ENCODE peak calls at places on chromosomes 11 and 22, in four cellular contexts. Q, G, K and V are unnamed samples.

GRCh38 chr22:17827466-17827865 is 53.2 kb upstream of the BID start:
- DNase-seq in Q (no peak), G (no peak), K (no peak), V (no peak)

GRCh38 chr11:34609850-34610249 is 11.0 kb upstream of the EHF start:
- DNase-seq in Q (no peak), K (no peak), G (no peak), V (no peak)

GRCh38 chr11:78840190-78840589 is 265.5 kb upstream of the NARS2 start:
- DNase-seq in Q (no peak), G (no peak), K (no peak), V (no peak)

GRCh38 chr11:7967826-7968225 is 2.6 kb upstream of the NLRP10 start:
- DNase-seq in Q (no peak), K (no peak), G (no peak), V (no peak)

GRCh38 chr11:65078151-65078550 is 5.7 kb downstream of the CDCA5 start:
- DNase-seq in Q (peak), G (peak), K (no peak), V (no peak)

GRCh38 chr11:66637557-66638176 is 836 bp upstream of the RBM4 start:
- DNase-seq in K (no peak), Q (peak), G (no peak), V (no peak)

GRCh38 chr11:21897203-21897602 is 295.7 kb upstream of the ANO5 start:
- DNase-seq in Q (no peak), G (no peak), K (no peak), V (no peak)

GRCh38 chr11:3094223-3094824 is 37.1 kb upstream of the CARS1 start:
- DNase-seq in K (no peak), G (no peak), Q (no peak), V (no peak)

GRCh38 chr11:3105791-3106735 is 48.8 kb upstream of the CARS1 start:
- DNase-seq in G (no peak), K (peak), Q (no peak), V (peak)

GRCh38 chr11:133041928-133042890 is 490.1 kb downstream of the OPCML start:
- DNase-seq in Q (peak), K (no peak), G (no peak), V (no peak)

GRCh38 chr11:74468521-74469280 is 1.4 kb upstream of the KCNE3 start:
- DNase-seq in G (no peak), Q (no peak), K (no peak), V (no peak)

GRCh38 chr22:48888466-48889208 is 939.0 kb downstream of the BRD1 start:
- DNase-seq in Q (no peak), G (no peak), K (no peak), V (no peak)

GRCh38 chr11:8833568-8834275 is 77.3 kb upstream of the AKIP1 start:
- DNase-seq in Q (no peak), G (no peak), K (no peak), V (no peak)

GRCh38 chr22:16608931-16609330 is 16.3 kb upstream of the CCT8L2 start:
- DNase-seq in G (no peak), K (no peak), Q (no peak), V (no peak)

GRCh38 chr11:133078591-133079179 is 453.6 kb downstream of the OPCML start:
- DNase-seq in Q (peak), K (peak), G (no peak), V (no peak)

GRCh38 chr11:16941935-16942334 is 72.3 kb downstream of the PLEKHA7 start:
- DNase-seq in Q (no peak), K (no peak), G (no peak), V (no peak)

GRCh38 chr11:64331569-64332371 is 8.2 kb upstream of the CCDC88B start:
- DNase-seq in K (no peak), G (peak), Q (peak), V (peak)

GRCh38 chr11:63951779-63952536 is 13.2 kb downstream of the NAA40 start:
- DNase-seq in G (no peak), Q (no peak), K (no peak), V (no peak)

GRCh38 chr11:119786431-119787073 is 57.6 kb upstream of the NECTIN1 start:
- DNase-seq in G (no peak), Q (no peak), K (no peak), V (no peak)

GRCh38 chr22:18070556-18071306 is 7.1 kb upstream of the PEX26 start:
- DNase-seq in Q (no peak), K (no peak), G (no peak), V (no peak)

GRCh38 chr22:39949964-39950737 is 10.0 kb upstream of the TMA7B start:
- DNase-seq in Q (no peak), K (no peak), G (no peak), V (no peak)

GRCh38 chr11:120185678-120186407 is 25.0 kb upstream of the OAF start:
- DNase-seq in K (no peak), G (no peak), Q (no peak), V (peak)

GRCh38 chr11:111882202-111882601 is 2.9 kb downstream of the CFAP68 start:
- DNase-seq in K (no peak), Q (no peak), G (no peak), V (no peak)

GRCh38 chr11:35615911-35616900 is 2.1 kb upstream of the FJX1 start:
- DNase-seq in Q (no peak), K (no peak), G (no peak), V (no peak)

GRCh38 chr11:26228778-26229177 is 103.2 kb upstream of the ANO3 start:
- DNase-seq in G (no peak), Q (no peak), K (no peak), V (no peak)

DNA sequence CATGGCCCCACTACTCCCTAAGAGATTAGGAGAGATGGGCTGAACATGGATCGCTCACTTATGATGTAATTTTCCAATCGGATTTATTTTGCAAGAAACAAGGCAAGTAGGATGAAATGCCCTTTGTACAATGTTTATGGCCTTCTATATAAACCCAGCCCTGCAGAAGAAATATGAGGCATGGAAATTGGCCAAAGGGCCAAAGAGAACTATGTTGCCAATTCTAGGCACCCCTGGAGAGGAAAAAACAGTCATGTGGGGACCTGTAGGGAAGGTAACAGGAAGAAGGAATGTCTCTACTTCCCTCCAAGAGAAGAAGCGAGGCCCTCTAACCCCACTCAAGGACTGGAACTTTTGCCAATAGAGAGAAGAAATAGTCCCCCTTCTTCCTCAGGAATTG is 54.4 kb downstream of the RCN1 start:
- DNase-seq in Q (no peak), K (no peak), G (no peak), V (no peak)
- TF ChIP-seq CTCF in Q (no peak), K (no peak), G (no peak), V (no peak)

GRCh38 chr11:46527586-46527985 is 66.2 kb downstream of the AMBRA1 start:
- DNase-seq in K (no peak), Q (no peak), G (no peak), V (no peak)

GRCh38 chr11:46529928-46530574 is 63.8 kb downstream of the AMBRA1 start:
- DNase-seq in G (no peak), Q (no peak), K (no peak), V (no peak)

GRCh38 chr11:46526489-46527215 is 67.2 kb downstream of the AMBRA1 start:
- DNase-seq in G (no peak), K (no peak), Q (no peak), V (no peak)

GRCh38 chr11:46528445-46529085 is 65.3 kb downstream of the AMBRA1 start:
- DNase-seq in G (no peak), Q (no peak), K (no peak), V (no peak)

DNA sequence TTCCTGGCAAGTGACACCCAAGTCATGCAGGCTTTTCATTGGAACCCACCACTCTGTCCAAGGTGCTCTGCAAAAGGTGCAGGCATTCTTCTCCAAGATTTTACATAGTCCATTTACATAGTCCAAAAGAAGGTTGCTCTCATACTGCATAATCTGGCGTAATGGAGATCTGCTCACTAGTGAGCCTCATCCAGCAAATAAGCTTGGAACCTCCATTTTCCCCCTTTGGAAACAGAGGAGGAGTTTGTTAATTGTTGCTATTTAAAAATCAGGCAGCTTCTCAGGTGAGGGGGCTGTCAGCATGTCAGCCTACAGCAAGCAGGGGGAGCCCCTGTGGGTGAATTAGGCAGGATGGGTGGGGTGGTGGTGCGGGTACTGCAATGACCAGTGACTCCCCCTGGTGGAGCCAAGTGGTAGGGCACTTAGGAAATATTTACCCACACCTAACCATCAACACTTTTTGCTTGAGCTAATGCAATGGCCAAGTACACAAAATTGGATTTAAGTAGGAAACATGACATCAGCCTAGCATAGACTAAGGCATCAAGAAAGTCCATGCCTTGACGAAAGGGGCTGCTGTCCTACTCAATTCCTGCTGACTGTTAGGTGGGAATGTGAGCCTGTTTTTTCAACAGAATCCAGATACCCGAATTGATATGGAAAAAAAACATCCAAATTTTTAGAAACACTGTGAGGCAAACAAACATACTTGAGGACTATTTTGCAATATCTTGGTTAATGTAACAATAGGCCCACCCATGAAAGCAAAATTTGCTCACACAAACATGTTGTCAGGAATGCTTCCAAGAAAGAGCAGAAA is 64.5 kb downstream of the AMBRA1 start:
- DNase-seq in G (peak), Q (peak), K (peak), V (peak)
- TF ChIP-seq CTCF in G (peak), Q (peak), K (peak), V (peak)

GRCh38 chr11:29634248-29634647 is 382.6 kb downstream of the KCNA4 start:
- DNase-seq in Q (no peak), K (no peak), G (no peak), V (no peak)
- TF ChIP-seq CTCF in Q (no peak), K (peak), G (peak), V (no peak)

GRCh38 chr11:46912526-46913150 is 5.7 kb downstream of the LRP4 start:
- DNase-seq in Q (no peak), G (no peak), K (no peak), V (no peak)
- TF ChIP-seq CTCF in Q (no peak), G (no peak), K (no peak), V (no peak)

DNA sequence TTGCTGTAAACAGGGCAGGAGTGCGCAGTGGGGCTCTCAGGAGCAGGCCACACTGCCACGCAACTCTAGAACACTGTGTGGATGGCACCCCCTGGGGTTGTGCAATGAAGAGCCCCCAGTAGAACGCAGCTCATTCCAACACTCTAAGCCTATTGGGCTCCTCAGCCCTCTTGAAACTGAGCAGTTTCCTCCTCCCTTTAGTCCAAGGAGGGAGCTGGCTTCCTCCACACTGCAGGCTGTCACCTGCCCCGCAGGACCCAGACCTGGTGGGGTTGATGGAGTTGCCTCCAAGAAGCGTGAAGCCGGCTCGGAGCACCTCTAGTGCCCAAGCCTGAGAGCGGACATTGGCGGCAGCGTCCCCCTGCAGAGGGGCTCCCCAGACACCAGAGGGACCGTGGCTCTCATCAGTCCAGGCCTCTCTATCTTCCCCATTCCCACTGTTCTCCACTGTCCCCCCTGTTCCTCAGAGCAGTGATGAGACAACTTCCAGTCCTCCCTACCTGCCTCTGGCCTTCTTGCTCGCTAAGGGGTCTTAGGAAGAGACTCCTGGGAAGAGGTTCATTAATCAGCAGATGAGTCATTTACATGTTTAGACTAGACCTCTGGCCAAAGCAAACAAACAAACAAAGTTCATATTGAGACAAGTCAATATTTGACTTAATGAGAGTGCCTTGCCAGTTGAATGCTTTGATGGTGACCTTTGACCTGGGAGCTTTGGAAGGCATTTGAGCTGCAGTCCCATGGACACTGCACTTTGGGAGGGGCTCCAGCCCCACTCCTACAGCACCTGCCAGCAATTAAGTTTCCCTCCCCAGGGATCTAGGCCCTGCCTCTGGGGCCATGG is 64.0 kb downstream of the RPUSD4 start:
- DNase-seq in Q (no peak), K (no peak), G (no peak), V (no peak)
- TF ChIP-seq CTCF in Q (no peak), K (no peak), G (no peak), V (no peak)

DNA sequence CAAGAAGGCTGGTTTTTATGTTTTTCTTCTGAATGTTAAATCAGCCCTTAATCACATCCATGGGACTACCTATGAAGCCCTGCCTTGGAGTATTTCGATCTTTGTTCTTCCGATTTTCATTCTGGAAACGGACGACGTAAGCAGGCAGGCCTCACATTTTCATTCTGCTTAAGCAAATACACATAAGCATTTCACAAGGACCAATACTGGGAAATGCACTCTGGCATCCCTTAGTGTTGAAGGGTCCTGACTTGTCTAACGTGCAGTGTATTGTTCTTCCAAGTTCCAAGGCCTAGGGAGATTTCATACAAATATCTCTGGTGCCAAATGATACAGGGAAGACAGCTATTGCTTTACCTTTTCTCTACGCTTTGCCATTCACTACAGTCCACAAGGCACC is 143.8 kb downstream of the LARGE1 start:
- DNase-seq in K (no peak), Q (no peak), G (no peak), V (no peak)
- TF ChIP-seq CTCF in K (no peak), Q (no peak), G (no peak), V (no peak)

GRCh38 chr22:44622147-44622427 is 79.9 kb upstream of the PRR5 start:
- DNase-seq in G (no peak), Q (no peak), K (no peak), V (no peak)

GRCh38 chr22:44624689-44625420 is 77.1 kb upstream of the PRR5 start:
- DNase-seq in Q (no peak), G (no peak), K (no peak), V (no peak)

GRCh38 chr22:44622685-44623084 is 79.3 kb upstream of the PRR5 start:
- DNase-seq in K (no peak), Q (no peak), G (no peak), V (no peak)

GRCh38 chr22:44625421-44625760 is 76.6 kb upstream of the PRR5 start:
- DNase-seq in K (no peak), G (no peak), Q (no peak), V (no peak)

GRCh38 chr22:44623771-44624510 is 78.1 kb upstream of the PRR5 start:
- DNase-seq in G (no peak), Q (no peak), K (no peak), V (no peak)
- TF ChIP-seq CTCF in G (peak), Q (no peak), K (peak), V (no peak)

GRCh38 chr11:86574493-86575207 is 97.8 kb downstream of the ME3 start:
- DNase-seq in Q (no peak), K (no peak), G (no peak), V (no peak)

GRCh38 chr11:86569109-86569508 is 103.3 kb downstream of the ME3 start:
- DNase-seq in K (no peak), G (no peak), Q (no peak), V (no peak)

GRCh38 chr11:86570020-86570419 is 102.4 kb downstream of the ME3 start:
- DNase-seq in G (no peak), K (no peak), Q (no peak), V (no peak)

GRCh38 chr11:86570457-86570856 is 102.0 kb downstream of the ME3 start:
- DNase-seq in K (no peak), Q (no peak), G (no peak), V (no peak)

GRCh38 chr11:86571273-86571948 is 101.0 kb downstream of the ME3 start:
- DNase-seq in G (peak), K (peak), Q (no peak), V (no peak)
- TF ChIP-seq CTCF in G (peak), K (peak), Q (no peak), V (no peak)

GRCh38 chr22:28951969-28952521 is 68.7 kb downstream of the ZNRF3 start:
- DNase-seq in G (no peak), K (no peak), Q (peak), V (no peak)
- TF ChIP-seq CTCF in G (no peak), K (no peak), Q (peak), V (no peak)

GRCh38 chr11:101510608-101511007 is 73.2 kb downstream of the TRPC6 start:
- DNase-seq in K (no peak), Q (no peak), G (no peak), V (no peak)

GRCh38 chr11:101516546-101516945 is 67.3 kb downstream of the TRPC6 start:
- DNase-seq in Q (no peak), K (no peak), G (no peak), V (no peak)
- TF ChIP-seq CTCF in Q (no peak), K (no peak), G (peak), V (no peak)